ENCODE peak calls at places on chromosomes 2 and 18, in four cellular contexts. W is GM20000, U is COR-L47, Z is NCI-H748 treated with DMSO at 0.1 percent for 48 hours. E is an unnamed sample.

GRCh38 chr2:141709756-141710155 is 421.1 kb downstream of the LRP1B start:
- DNase-seq in W (no peak), Z (no peak), U (no peak), E (no peak)

GRCh38 chr2:174334781-174335604 is at the start of gene SP9:
- DNase-seq in Z (peak), U (no peak), W (peak), E (peak)

GRCh38 chr18:21826196-21826595 is 85.6 kb downstream of the MIB1 start:
- DNase-seq in U (no peak), Z (no peak), W (no peak), E (no peak)

GRCh38 chr2:200654823-200655222 is 69.0 kb downstream of the AOX1 start:
- DNase-seq in W (no peak), Z (no peak), U (no peak), E (no peak)

GRCh38 chr2:63840081-63840784 is 1.5 kb upstream of the UGP2 start:
- DNase-seq in Z (no peak), W (peak), U (no peak), E (peak)

GRCh38 chr2:7692657-7693161 is 775.5 kb downstream of the RNF144A start:
- DNase-seq in Z (no peak), U (peak), W (no peak), E (no peak)

GRCh38 chr2:232587527-232587926 is 37.0 kb downstream of the EIF4E2 start:
- DNase-seq in W (no peak), U (no peak), Z (no peak), E (no peak)

GRCh38 chr2:30645081-30645744 is 162.0 kb downstream of the CAPN13 start:
- DNase-seq in Z (no peak), U (no peak), W (no peak), E (no peak)

GRCh38 chr2:28624798-28625701 is 126.6 kb upstream of the PPP1CB start:
- DNase-seq in Z (no peak), U (no peak), W (peak), E (no peak)